ENCODE peak calls at places on chromosomes 16 and 17, in ten cellular contexts. Q is breast epithelium, S is K562, J is H1, W is HepG2, A is stomach, I is HCT116, R is transverse colon, K is GM23338, E is endothelial cell of umbilical vein. U is an unnamed sample. For H3K4me1, the result is how much of the 10 kb centered on the place peaks cover.

GRCh38 chr16:83350466-83350865 is 457.3 kb upstream of the HSBP1 start:
- DNase-seq in Q (no peak), S (no peak), J (no peak), W (no peak), A (no peak), I (no peak), R (no peak), K (no peak), E (no peak), U (no peak)

GRCh38 chr16:83727751-83728352 is 79.9 kb upstream of the HSBP1 start:
- DNase-seq in Q (no peak), S (no peak), J (no peak), W (no peak), A (no peak), I (no peak), R (no peak), K (peak), E (no peak), U (no peak)

GRCh38 chr17:74862108-74862901 is 2.6 kb upstream of the GRIN2C start:
- DNase-seq in Q (no peak), S (peak), J (no peak), W (peak), A (peak), I (no peak), R (peak), K (peak), E (peak), U (no peak)

GRCh38 chr16:2008009-2008526 is 1.6 kb downstream of the ZNF598 start:
- DNase-seq in Q (peak), S (peak), J (no peak), W (no peak), A (no peak), I (no peak), R (peak), K (no peak), E (peak), U (no peak)

GRCh38 chr17:75647921-75648320 is 14.7 kb downstream of the SMIM5 start:
- DNase-seq in Q (no peak), S (no peak), J (no peak), W (no peak), A (no peak), I (no peak), R (no peak), K (no peak), E (no peak), U (no peak)

GRCh38 chr17:17769869-17770361 is 66.9 kb downstream of the SREBF1 start:
- DNase-seq in Q (no peak), S (no peak), J (no peak), W (no peak), A (no peak), I (no peak), R (no peak), K (no peak), E (no peak), U (no peak)

GRCh38 chr17:31830971-31831755 is 27.9 kb downstream of the COPRS start:
- DNase-seq in Q (no peak), S (no peak), J (no peak), W (no peak), A (no peak), I (no peak), R (no peak), K (no peak), E (no peak), U (no peak)

GRCh38 chr17:61397086-61397842 is 2.4 kb upstream of the TBX2 start:
- DNase-seq in Q (no peak), S (no peak), J (no peak), W (no peak), A (no peak), I (no peak), R (no peak), K (peak), E (no peak), U (no peak)

GRCh38 chr17:17752822-17753448 is 71.7 kb downstream of the RAI1 start:
- DNase-seq in Q (peak), S (no peak), J (no peak), W (no peak), A (no peak), I (no peak), R (no peak), K (no peak), E (peak), U (no peak)

GRCh38 chr16:72172105-72173034 is at the start of gene PMFBP1:
- DNase-seq in Q (peak), S (no peak), J (no peak), W (peak), A (no peak), I (no peak), R (peak), K (peak), E (peak), U (no peak)

GRCh38 chr17:78255953-78256704 is 24.7 kb downstream of the TMEM235 start:
- DNase-seq in Q (no peak), S (no peak), J (no peak), W (no peak), A (no peak), I (no peak), R (no peak), K (no peak), E (no peak), U (no peak)
- TF ChIP-seq POLR2AphosphoS5 in Q (no peak), S (no peak), J (no peak), W (no peak), A (no peak), I (no peak), R (no peak), K (no peak), E (no peak), U (no peak)

GRCh38 chr17:42853004-42853403 is 2.0 kb downstream of the AOC3 start:
- DNase-seq in Q (no peak), S (no peak), J (no peak), W (no peak), A (no peak), I (no peak), R (no peak), K (no peak), E (no peak), U (no peak)
- H3K4me3 ChIP-seq in Q (peak), S (no peak), J (no peak), W (peak), A (peak), I (no peak), R (no peak), K (no peak), E (no peak), U (peak)

DNA sequence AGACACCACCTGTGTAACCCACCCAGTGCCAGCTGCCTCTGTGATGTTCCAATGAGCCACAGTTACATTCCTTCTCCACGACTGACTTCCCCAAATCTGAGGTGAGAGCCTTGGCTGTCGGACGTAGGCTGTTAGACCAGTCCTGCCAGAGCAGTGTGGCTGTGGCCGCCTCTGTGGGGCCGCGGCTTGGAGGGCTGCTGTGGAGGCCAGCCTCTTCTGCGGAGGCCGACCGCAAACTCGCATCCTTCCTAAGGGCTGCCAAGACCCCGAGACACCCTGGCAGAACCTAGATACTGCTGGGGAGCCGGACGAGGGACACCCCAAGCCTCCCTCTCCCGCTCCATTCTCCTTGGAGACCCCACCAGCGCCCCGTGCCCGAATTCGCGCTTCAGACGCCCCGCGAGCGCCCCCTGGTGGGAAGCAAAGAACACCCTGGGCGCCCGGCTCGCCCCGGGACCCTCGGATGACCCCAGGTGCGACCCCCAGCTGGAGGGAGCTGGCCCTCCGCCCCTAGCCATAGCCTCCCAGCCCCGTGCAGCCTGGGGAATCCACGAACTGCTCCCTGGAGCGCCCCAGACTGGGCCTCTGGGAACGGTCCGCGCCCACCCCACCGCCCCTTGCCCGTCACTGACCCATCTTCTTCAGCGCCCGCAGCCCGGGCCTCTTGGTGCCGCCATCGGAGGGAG is 556 bp downstream of the PLCD3 start:
- DNase-seq in Q (peak), S (peak), J (no peak), W (no peak), A (peak), I (no peak), R (peak), K (peak), E (peak), U (no peak)
- H3K4me1 ChIP-seq in Q (under half), S (under half), J (under half), W (half or more), A (half or more), I (half or more), R (under half), K (under half), E (under half), U (half or more)

GRCh38 chr17:8223356-8224063 is 13.1 kb upstream of the AURKB start:
- DNase-seq in Q (peak), S (peak), J (no peak), W (peak), A (peak), I (no peak), R (peak), K (peak), E (no peak), U (no peak)

GRCh38 chr17:8222630-8223355 is 12.4 kb upstream of the AURKB start:
- DNase-seq in Q (peak), S (peak), J (peak), W (peak), A (peak), I (peak), R (peak), K (peak), E (peak), U (peak)

GRCh38 chr17:8222380-8222629 is 11.9 kb upstream of the AURKB start:
- DNase-seq in Q (no peak), S (peak), J (peak), W (peak), A (no peak), I (peak), R (no peak), K (no peak), E (no peak), U (no peak)

GRCh38 chr17:8221663-8222379 is 11.4 kb upstream of the AURKB start:
- DNase-seq in Q (peak), S (peak), J (peak), W (no peak), A (peak), I (no peak), R (peak), K (peak), E (peak), U (peak)

GRCh38 chr17:8220783-8221662 is 10.6 kb upstream of the AURKB start:
- DNase-seq in Q (peak), S (peak), J (peak), W (peak), A (peak), I (peak), R (peak), K (peak), E (peak), U (peak)
- TF ChIP-seq POLR2AphosphoS5 in Q (peak), S (no peak), J (peak), W (no peak), A (peak), I (peak), R (no peak), K (no peak), E (no peak), U (peak)

DNA sequence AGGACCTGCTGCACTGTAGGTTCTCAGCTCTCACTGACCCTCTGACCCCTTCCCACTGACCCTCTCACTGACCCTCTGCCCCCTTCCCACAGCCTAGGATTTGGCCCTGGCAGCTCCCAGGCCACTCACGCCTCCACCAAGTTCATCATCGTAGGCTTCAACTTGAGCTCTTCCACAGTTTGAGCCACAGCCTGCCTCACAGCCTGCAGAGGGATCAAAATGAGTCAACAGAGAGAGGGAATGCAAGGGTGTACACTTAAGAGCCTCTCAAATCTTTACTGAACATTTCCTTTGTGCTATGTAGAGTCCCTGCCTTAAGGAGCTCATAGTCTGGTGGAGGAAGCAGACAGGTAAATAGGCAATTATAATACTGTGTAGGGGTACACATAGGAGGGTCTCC is 12.1 kb downstream of the HEATR9 start:
- DNase-seq in Q (no peak), S (no peak), J (no peak), W (no peak), A (no peak), I (no peak), R (no peak), K (no peak), E (no peak), U (no peak)
- H3K4me3 ChIP-seq in Q (no peak), S (no peak), J (no peak), W (no peak), A (no peak), I (no peak), R (no peak), K (no peak), E (no peak), U (no peak)

DNA sequence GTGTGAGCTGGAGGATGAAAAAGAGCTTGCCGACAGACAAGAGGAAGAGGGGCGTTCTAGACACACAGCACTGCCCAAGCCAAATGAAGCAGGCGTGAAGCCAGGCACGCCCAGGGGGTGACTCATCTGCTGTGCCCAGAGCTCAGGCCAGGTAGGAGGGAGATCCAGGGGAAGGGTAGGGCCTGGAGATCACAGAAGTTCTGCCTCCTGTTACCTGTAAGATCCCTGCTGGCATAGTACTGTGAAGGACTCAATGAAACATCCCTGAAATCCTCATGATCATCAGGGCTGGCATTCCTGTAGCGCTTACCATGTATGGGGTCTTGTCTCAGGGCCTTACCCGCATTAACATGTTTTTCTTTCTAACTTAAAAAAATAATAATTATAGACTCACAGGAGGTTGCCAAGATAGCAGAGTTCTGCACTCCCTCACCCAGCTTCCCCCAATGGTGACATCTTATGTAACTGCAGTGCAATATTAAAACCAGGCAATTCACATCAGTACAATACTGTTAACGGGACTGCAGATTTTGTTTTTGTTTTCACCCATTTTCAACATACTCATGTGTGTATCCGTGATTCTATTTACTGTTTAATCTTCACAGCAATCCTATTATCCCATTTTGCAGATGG is 158.5 kb downstream of the XYLT1 start:
- DNase-seq in Q (peak), S (no peak), J (no peak), W (no peak), A (peak), I (peak), R (peak), K (no peak), E (no peak), U (no peak)
- H3K4me1 ChIP-seq in Q (under half), S (under half), J (under half), W (under half), A (under half), I (under half), R (under half), K (under half), E (under half), U (half or more)

GRCh38 chr17:48542956-48543853 is 1.7 kb downstream of the HOXB2 start:
- DNase-seq in Q (no peak), S (peak), J (no peak), W (no peak), A (no peak), I (no peak), R (peak), K (peak), E (peak), U (no peak)
- TF ChIP-seq POLR2AphosphoS5 in Q (no peak), S (peak), J (no peak), W (no peak), A (no peak), I (peak), R (no peak), K (no peak), E (peak), U (peak)

DNA sequence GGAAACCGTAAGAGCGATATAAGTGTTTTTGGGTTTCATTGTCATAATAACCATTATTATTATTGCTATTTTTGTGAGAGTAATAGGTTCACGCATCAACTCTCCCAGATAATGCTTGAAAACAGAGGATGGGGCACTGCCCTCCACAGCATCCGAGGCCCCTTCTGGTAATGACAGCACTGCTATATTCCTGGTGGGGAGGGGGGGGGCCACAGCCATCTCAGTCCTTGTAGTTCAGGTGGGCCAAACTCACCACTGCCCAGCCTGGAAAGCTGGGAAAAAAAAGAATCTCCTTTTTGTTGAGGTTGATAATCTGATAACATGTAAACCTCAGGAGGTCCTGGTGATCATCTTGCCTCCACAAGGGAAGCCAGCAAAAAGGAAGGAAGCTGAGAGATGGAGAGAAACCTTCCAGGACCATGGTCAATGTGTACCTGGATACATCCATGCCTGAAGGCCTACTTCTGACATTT is 706 bp downstream of the C16orf95 start:
- DNase-seq in Q (no peak), S (no peak), J (no peak), W (no peak), A (no peak), I (no peak), R (no peak), K (no peak), E (no peak), U (no peak)
- H3K4me3 ChIP-seq in Q (peak), S (peak), J (peak), W (peak), A (peak), I (peak), R (no peak), K (peak), E (peak), U (peak)

DNA sequence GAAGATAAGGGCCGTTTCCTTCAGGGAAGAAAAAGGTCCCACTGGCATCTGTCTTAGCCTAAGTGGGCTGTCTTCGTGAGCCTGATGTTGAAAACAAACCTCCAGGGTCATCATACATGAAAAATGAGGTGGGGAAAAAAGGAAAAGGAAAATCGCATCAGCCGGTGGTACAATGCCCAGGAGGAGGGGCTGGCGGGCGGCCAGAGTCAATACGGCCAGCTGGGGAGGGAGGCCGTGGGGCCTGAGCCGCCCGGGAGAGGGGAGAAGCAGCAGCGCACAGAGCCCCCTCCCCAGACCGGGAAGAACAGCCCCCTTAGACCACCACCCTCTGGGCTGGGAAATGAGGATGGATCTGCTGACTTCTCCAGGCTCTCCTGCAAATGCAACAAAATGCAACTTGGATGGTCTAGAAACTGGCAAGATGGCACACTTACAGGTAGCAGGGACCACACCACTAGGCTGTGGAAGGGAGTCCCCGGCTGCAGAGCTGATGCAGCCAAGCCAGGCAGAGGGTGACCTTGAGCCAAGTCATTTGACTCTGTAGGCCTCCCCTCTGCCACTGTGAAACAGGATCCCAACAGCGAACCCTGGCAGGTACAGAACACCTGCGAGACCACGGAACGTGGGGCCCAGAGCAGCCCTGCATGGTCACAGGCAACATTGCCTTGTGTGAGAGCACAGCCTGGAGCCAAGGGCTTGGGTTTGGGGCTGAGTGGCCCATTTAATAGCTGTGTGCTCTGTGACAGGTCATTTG is 448.6 kb downstream of the SOX9 start:
- DNase-seq in Q (no peak), S (no peak), J (no peak), W (peak), A (peak), I (no peak), R (peak), K (no peak), E (no peak), U (no peak)
- H3K4me1 ChIP-seq in Q (under half), S (under half), J (under half), W (half or more), A (under half), I (under half), R (under half), K (under half), E (under half), U (under half)

DNA sequence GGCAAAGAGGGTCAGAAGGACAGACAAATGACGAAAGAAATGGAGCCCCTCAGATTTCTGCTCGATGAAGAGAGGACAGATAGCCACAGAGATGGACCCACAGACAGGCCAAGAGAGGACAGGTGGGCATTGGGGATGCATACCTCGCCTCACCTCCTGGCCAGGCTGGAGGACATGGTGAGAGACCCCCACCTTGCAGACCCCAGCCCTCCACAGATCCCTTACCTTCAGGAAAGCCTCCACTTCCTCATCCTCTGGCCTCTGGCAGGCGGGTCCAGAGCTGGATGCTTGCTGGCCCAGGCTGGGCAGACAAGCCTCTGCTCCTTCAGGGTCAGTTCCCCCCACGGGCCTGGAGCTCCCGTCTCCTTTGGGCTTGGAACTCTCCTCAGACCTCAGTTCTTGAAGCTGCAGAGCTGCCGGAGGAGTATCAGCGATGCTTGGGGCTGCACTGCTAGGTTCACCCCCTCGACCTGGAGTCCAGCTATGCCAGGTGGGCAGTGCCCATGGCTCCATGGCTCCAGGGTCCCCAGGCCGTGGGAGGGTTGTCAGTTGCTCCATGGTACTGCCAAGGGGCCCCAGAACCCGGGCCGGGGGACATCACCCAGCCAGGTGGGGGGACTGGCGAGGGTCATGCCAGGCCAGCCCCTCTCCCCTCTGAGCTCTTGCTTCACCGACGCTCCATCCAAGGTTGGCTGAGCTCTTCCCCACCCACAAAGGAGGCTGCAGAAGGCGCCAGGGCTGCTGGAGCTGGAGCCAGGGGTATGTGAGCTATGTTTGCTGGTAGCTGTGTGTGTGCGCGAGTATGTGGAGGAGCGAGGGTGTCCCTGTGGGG is 1.0 kb downstream of the TSPOAP1 start:
- DNase-seq in Q (no peak), S (no peak), J (no peak), W (no peak), A (no peak), I (no peak), R (no peak), K (no peak), E (no peak), U (no peak)
- TF ChIP-seq POLR2AphosphoS5 in Q (no peak), S (peak), J (no peak), W (no peak), A (no peak), I (no peak), R (no peak), K (no peak), E (no peak), U (no peak)